ENCODE peak calls at places on chromosomes 3 and 15, in four cellular contexts. T is endothelial cell, R is NCI-H2107, V is activated gamma-delta T cell treated with Interleukin-2 at 50 U/mL for 16 hours. C is an unnamed sample.

GRCh38 chr3:192850501-192850981 is 67.1 kb downstream of the MB21D2 start:
- DNase-seq in T (no peak), R (no peak), V (no peak), C (no peak)

GRCh38 chr15:67915374-67916050 is 75.7 kb upstream of the RNU6-1 start:
- DNase-seq in V (no peak), R (no peak), T (no peak), C (no peak)

GRCh38 chr15:79523266-79523665 is 91.1 kb downstream of the MINAR1 start:
- DNase-seq in V (no peak), R (no peak), T (no peak), C (no peak)

GRCh38 chr15:49906976-49907375 is 212.1 kb downstream of the ATP8B4 start:
- DNase-seq in T (no peak), V (no peak), R (no peak), C (no peak)

GRCh38 chr3:27426926-27427325 is 57.3 kb downstream of the SLC4A7 start:
- DNase-seq in T (no peak), V (no peak), R (no peak), C (no peak)

GRCh38 chr3:196774845-196775422 is 35.3 kb downstream of the PAK2 start:
- DNase-seq in R (no peak), T (no peak), V (no peak), C (no peak)

GRCh38 chr3:24508423-24508839 is 13.8 kb upstream of the THRB start:
- DNase-seq in R (no peak), V (no peak), T (no peak), C (no peak)

GRCh38 chr3:101095703-101096102 is 102.5 kb upstream of the ABI3BP start:
- DNase-seq in R (no peak), V (no peak), T (no peak), C (no peak)

GRCh38 chr15:98954411-98954810 is 53.2 kb downstream of the PGPEP1L start:
- DNase-seq in T (no peak), R (no peak), V (no peak), C (no peak)

GRCh38 chr3:105957722-105958121 is 88.9 kb upstream of the CBLB start:
- DNase-seq in V (no peak), R (no peak), T (no peak), C (no peak)

GRCh38 chr3:39712413-39713048 is 96.9 kb upstream of the MYRIP start:
- DNase-seq in T (no peak), R (no peak), V (no peak), C (no peak)

GRCh38 chr3:56801597-56802410 is at the start of gene ARHGEF3:
- DNase-seq in R (no peak), V (peak; percentile 83), T (peak; percentile 83), C (peak; percentile 62)

C was measured in KG1.